ENCODE peak calls at places on chromosomes 4 and X, in seven cellular contexts. One of them, this sample, is unnamed.
A peak's percentile ranks its signal among the peaks of the same experiment; 100 is the strongest.

GRCh38 chrX:63258144-63258543 is 93.0 kb downstream of the SPIN4 start:
- DNase-seq in heart left ventricle: no peak
- DNase-seq in HCT116: no peak
- DNase-seq in neural progenitor cell: no peak
- DNase-seq in H9: no peak
- DNase-seq in AG04450: no peak
- DNase-seq in GM23248: peak; percentile 43
- DNase-seq in this sample: no peak

GRCh38 chr4:6221851-6222760 is 21.8 kb upstream of the JAKMIP1 start:
- DNase-seq in heart left ventricle: no peak
- DNase-seq in HCT116: peak; percentile 29
- DNase-seq in neural progenitor cell: peak; percentile 92
- DNase-seq in H9: peak; percentile 79
- DNase-seq in AG04450: no peak
- DNase-seq in GM23248: peak; percentile 49
- DNase-seq in this sample: peak; percentile 16

GRCh38 chrX:9566150-9566621 is 101.3 kb downstream of the TBL1X start:
- DNase-seq in heart left ventricle: peak; percentile 51
- DNase-seq in HCT116: peak; percentile 32
- DNase-seq in neural progenitor cell: no peak
- DNase-seq in H9: no peak
- DNase-seq in AG04450: peak; percentile 45
- DNase-seq in GM23248: peak; percentile 86
- DNase-seq in this sample: peak; percentile 51

GRCh38 chr4:20254517-20255250 is 3.0 kb downstream of the SLIT2 start:
- DNase-seq in heart left ventricle: peak; percentile 21
- DNase-seq in HCT116: no peak
- DNase-seq in neural progenitor cell: peak; percentile 75
- DNase-seq in H9: peak; percentile 44
- DNase-seq in AG04450: no peak
- DNase-seq in GM23248: peak; percentile 78
- DNase-seq in this sample: no peak

GRCh38 chr4:119049342-119049741 is 86.3 kb upstream of the MYOZ2 start:
- DNase-seq in heart left ventricle: no peak
- DNase-seq in HCT116: no peak
- DNase-seq in neural progenitor cell: no peak
- DNase-seq in H9: no peak
- DNase-seq in AG04450: no peak
- DNase-seq in GM23248: no peak
- DNase-seq in this sample: no peak

GRCh38 chrX:115494133-115494532 is 66.8 kb upstream of the PLS3 start:
- DNase-seq in heart left ventricle: no peak
- DNase-seq in HCT116: no peak
- DNase-seq in neural progenitor cell: peak; percentile 62
- DNase-seq in H9: no peak
- DNase-seq in AG04450: no peak
- DNase-seq in GM23248: no peak
- DNase-seq in this sample: no peak

GRCh38 chr4:152454398-152455011 is 81.4 kb downstream of the FBXW7 start:
- DNase-seq in heart left ventricle: no peak
- DNase-seq in HCT116: no peak
- DNase-seq in neural progenitor cell: no peak
- DNase-seq in H9: no peak
- DNase-seq in AG04450: no peak
- DNase-seq in GM23248: peak; percentile 70
- DNase-seq in this sample: no peak

GRCh38 chr4:8217871-8218270 is 18.8 kb downstream of the SH3TC1 start:
- DNase-seq in heart left ventricle: no peak
- DNase-seq in HCT116: no peak
- DNase-seq in neural progenitor cell: no peak
- DNase-seq in H9: no peak
- DNase-seq in AG04450: no peak
- DNase-seq in GM23248: no peak
- DNase-seq in this sample: no peak

GRCh38 chr4:73721419-73721818 is 18.9 kb upstream of the CXCL8 start:
- DNase-seq in heart left ventricle: no peak
- DNase-seq in HCT116: no peak
- DNase-seq in neural progenitor cell: no peak
- DNase-seq in H9: no peak
- DNase-seq in AG04450: no peak
- DNase-seq in GM23248: peak; percentile 92
- DNase-seq in this sample: no peak

GRCh38 chrX:41300758-41301437 is 33.1 kb upstream of the DDX3X start:
- DNase-seq in heart left ventricle: no peak
- DNase-seq in HCT116: no peak
- DNase-seq in neural progenitor cell: no peak
- DNase-seq in H9: no peak
- DNase-seq in AG04450: no peak
- DNase-seq in GM23248: peak; percentile 53
- DNase-seq in this sample: no peak

GRCh38 chr4:8644966-8645752 is 52.6 kb downstream of the CPZ start:
- DNase-seq in heart left ventricle: peak; percentile 9
- DNase-seq in HCT116: no peak
- DNase-seq in neural progenitor cell: no peak
- DNase-seq in H9: peak; percentile 17
- DNase-seq in AG04450: no peak
- DNase-seq in GM23248: no peak
- DNase-seq in this sample: no peak

GRCh38 chr4:78662661-78663060 is 111.1 kb downstream of the ANXA3 start:
- DNase-seq in heart left ventricle: no peak
- DNase-seq in HCT116: no peak
- DNase-seq in neural progenitor cell: no peak
- DNase-seq in H9: no peak
- DNase-seq in AG04450: no peak
- DNase-seq in GM23248: no peak
- DNase-seq in this sample: no peak

GRCh38 chrX:133440797-133441163 is 25.5 kb upstream of the GPC4 start:
- DNase-seq in heart left ventricle: no peak
- DNase-seq in HCT116: no peak
- DNase-seq in neural progenitor cell: no peak
- DNase-seq in H9: peak; percentile 53
- DNase-seq in AG04450: no peak
- DNase-seq in GM23248: no peak
- DNase-seq in this sample: no peak

GRCh38 chrX:133435544-133436124 is 20.3 kb upstream of the GPC4 start:
- DNase-seq in heart left ventricle: no peak
- DNase-seq in HCT116: no peak
- DNase-seq in neural progenitor cell: peak; percentile 37
- DNase-seq in H9: no peak
- DNase-seq in AG04450: no peak
- DNase-seq in GM23248: no peak
- DNase-seq in this sample: no peak

GRCh38 chrX:133437356-133437755 is 22.1 kb upstream of the GPC4 start:
- DNase-seq in heart left ventricle: no peak
- DNase-seq in HCT116: no peak
- DNase-seq in neural progenitor cell: no peak
- DNase-seq in H9: peak; percentile 39
- DNase-seq in AG04450: no peak
- DNase-seq in GM23248: no peak
- DNase-seq in this sample: no peak

GRCh38 chrX:133440081-133440796 is 24.9 kb upstream of the GPC4 start:
- DNase-seq in heart left ventricle: no peak
- DNase-seq in HCT116: no peak
- DNase-seq in neural progenitor cell: peak; percentile 87
- DNase-seq in H9: peak; percentile 61
- DNase-seq in AG04450: no peak
- DNase-seq in GM23248: no peak
- DNase-seq in this sample: no peak

GRCh38 chrX:133437771-133438170 is 22.5 kb upstream of the GPC4 start:
- DNase-seq in heart left ventricle: no peak
- DNase-seq in HCT116: no peak
- DNase-seq in neural progenitor cell: no peak
- DNase-seq in H9: no peak
- DNase-seq in AG04450: no peak
- DNase-seq in GM23248: no peak
- DNase-seq in this sample: no peak
- H3K27ac ChIP-seq in heart left ventricle: no peak overlapping the region
- H3K27ac ChIP-seq in HCT116: no peak overlapping the region
- H3K27ac ChIP-seq in neural progenitor cell: no peak overlapping the region
- H3K27ac ChIP-seq in H9: peak overlapping the region; percentile 5
- H3K27ac ChIP-seq in AG04450: no peak overlapping the region
- H3K27ac ChIP-seq in GM23248: no peak overlapping the region
- H3K27ac ChIP-seq in this sample: no peak overlapping the region

GRCh38 chrX:12987900-12988594 is 13.1 kb downstream of the TMSB4X start:
- DNase-seq in heart left ventricle: no peak
- DNase-seq in HCT116: no peak
- DNase-seq in neural progenitor cell: no peak
- DNase-seq in H9: no peak
- DNase-seq in AG04450: no peak
- DNase-seq in GM23248: no peak
- DNase-seq in this sample: no peak

GRCh38 chrX:12987340-12987739 is 12.4 kb downstream of the TMSB4X start:
- DNase-seq in heart left ventricle: no peak
- DNase-seq in HCT116: no peak
- DNase-seq in neural progenitor cell: no peak
- DNase-seq in H9: no peak
- DNase-seq in AG04450: no peak
- DNase-seq in GM23248: no peak
- DNase-seq in this sample: no peak

GRCh38 chrX:12989456-12989855 is 14.5 kb downstream of the TMSB4X start:
- DNase-seq in heart left ventricle: no peak
- DNase-seq in HCT116: no peak
- DNase-seq in neural progenitor cell: no peak
- DNase-seq in H9: no peak
- DNase-seq in AG04450: no peak
- DNase-seq in GM23248: no peak
- DNase-seq in this sample: no peak

GRCh38 chrX:12986886-12987285 is 12.0 kb downstream of the TMSB4X start:
- DNase-seq in heart left ventricle: no peak
- DNase-seq in HCT116: no peak
- DNase-seq in neural progenitor cell: no peak
- DNase-seq in H9: no peak
- DNase-seq in AG04450: no peak
- DNase-seq in GM23248: no peak
- DNase-seq in this sample: no peak

DNA sequence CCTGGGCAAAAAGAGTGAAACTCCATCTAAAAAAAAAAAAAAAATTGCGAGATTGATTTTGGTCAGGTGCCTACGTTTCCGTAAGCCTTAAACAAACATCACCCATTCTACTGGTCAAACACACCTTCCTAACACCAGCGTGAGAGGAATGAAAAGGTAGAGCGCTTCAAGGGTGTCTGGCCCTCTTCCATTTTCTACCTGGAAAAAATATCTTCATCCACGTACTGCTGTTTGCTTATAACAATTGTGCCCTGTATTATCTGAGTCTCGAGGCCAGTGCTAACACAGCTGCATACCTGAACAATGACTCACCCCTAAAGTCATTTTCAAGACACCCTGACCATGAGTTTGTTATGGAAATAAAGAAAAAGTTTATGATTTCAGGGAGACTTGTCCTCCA is 13.9 kb downstream of the TMSB4X start:
- DNase-seq in heart left ventricle: no peak
- DNase-seq in HCT116: peak; percentile 60
- DNase-seq in neural progenitor cell: no peak
- DNase-seq in H9: no peak
- DNase-seq in AG04450: no peak
- DNase-seq in GM23248: peak; percentile 67
- DNase-seq in this sample: no peak
- H3K27ac ChIP-seq in heart left ventricle: no peak overlapping the region
- H3K27ac ChIP-seq in HCT116: peak overlapping the region; percentile 19
- H3K27ac ChIP-seq in neural progenitor cell: no peak overlapping the region
- H3K27ac ChIP-seq in H9: no peak overlapping the region
- H3K27ac ChIP-seq in AG04450: no peak overlapping the region
- H3K27ac ChIP-seq in GM23248: no peak overlapping the region
- H3K27ac ChIP-seq in this sample: peak overlapping the region; percentile 61

GRCh38 chrX:39855748-39856129 is 242.0 kb downstream of the BCOR start:
- DNase-seq in heart left ventricle: no peak
- DNase-seq in HCT116: peak; percentile 19
- DNase-seq in neural progenitor cell: no peak
- DNase-seq in H9: peak; percentile 76
- DNase-seq in AG04450: no peak
- DNase-seq in GM23248: peak; percentile 62
- DNase-seq in this sample: peak; percentile 62
- H3K27ac ChIP-seq in heart left ventricle: no peak overlapping the region
- H3K27ac ChIP-seq in HCT116: no peak overlapping the region
- H3K27ac ChIP-seq in neural progenitor cell: no peak overlapping the region
- H3K27ac ChIP-seq in H9: no peak overlapping the region
- H3K27ac ChIP-seq in AG04450: no peak overlapping the region
- H3K27ac ChIP-seq in GM23248: no peak overlapping the region
- H3K27ac ChIP-seq in this sample: peak overlapping the region; percentile 52

GRCh38 chr4:47519239-47519883 is 34.3 kb downstream of the ATP10D start:
- DNase-seq in heart left ventricle: no peak
- DNase-seq in HCT116: no peak
- DNase-seq in neural progenitor cell: no peak
- DNase-seq in H9: no peak
- DNase-seq in AG04450: no peak
- DNase-seq in GM23248: no peak
- DNase-seq in this sample: no peak
- H3K27ac ChIP-seq in heart left ventricle: no peak overlapping the region
- H3K27ac ChIP-seq in HCT116: no peak overlapping the region
- H3K27ac ChIP-seq in neural progenitor cell: no peak overlapping the region
- H3K27ac ChIP-seq in H9: no peak overlapping the region
- H3K27ac ChIP-seq in AG04450: no peak overlapping the region
- H3K27ac ChIP-seq in GM23248: no peak overlapping the region
- H3K27ac ChIP-seq in this sample: no peak overlapping the region

GRCh38 chr4:188110036-188110435 is 633 bp upstream of the TRIML2 start:
- DNase-seq in heart left ventricle: no peak
- DNase-seq in HCT116: no peak
- DNase-seq in neural progenitor cell: no peak
- DNase-seq in H9: no peak
- DNase-seq in AG04450: no peak
- DNase-seq in GM23248: no peak
- DNase-seq in this sample: no peak

GRCh38 chr4:188107931-188108843 is 1.2 kb downstream of the TRIML2 start:
- DNase-seq in heart left ventricle: no peak
- DNase-seq in HCT116: peak; percentile 51
- DNase-seq in neural progenitor cell: peak; percentile 19
- DNase-seq in H9: peak; percentile 64
- DNase-seq in AG04450: no peak
- DNase-seq in GM23248: peak; percentile 1
- DNase-seq in this sample: no peak

GRCh38 chr4:188109157-188109755 is at the start of gene TRIML2:
- DNase-seq in heart left ventricle: no peak
- DNase-seq in HCT116: peak; percentile 57
- DNase-seq in neural progenitor cell: no peak
- DNase-seq in H9: peak; percentile 39
- DNase-seq in AG04450: no peak
- DNase-seq in GM23248: no peak
- DNase-seq in this sample: no peak

GRCh38 chr4:188113156-188113555 is 3.8 kb upstream of the TRIML2 start:
- DNase-seq in heart left ventricle: no peak
- DNase-seq in HCT116: no peak
- DNase-seq in neural progenitor cell: no peak
- DNase-seq in H9: no peak
- DNase-seq in AG04450: no peak
- DNase-seq in GM23248: no peak
- DNase-seq in this sample: no peak

GRCh38 chr4:188110741-188111458 is 1.5 kb upstream of the TRIML2 start:
- DNase-seq in heart left ventricle: no peak
- DNase-seq in HCT116: no peak
- DNase-seq in neural progenitor cell: no peak
- DNase-seq in H9: no peak
- DNase-seq in AG04450: no peak
- DNase-seq in GM23248: no peak
- DNase-seq in this sample: no peak
- H3K27ac ChIP-seq in heart left ventricle: no peak overlapping the region
- H3K27ac ChIP-seq in HCT116: peak overlapping the region; percentile 75
- H3K27ac ChIP-seq in neural progenitor cell: no peak overlapping the region
- H3K27ac ChIP-seq in H9: no peak overlapping the region
- H3K27ac ChIP-seq in AG04450: no peak overlapping the region
- H3K27ac ChIP-seq in GM23248: no peak overlapping the region
- H3K27ac ChIP-seq in this sample: no peak overlapping the region

GRCh38 chr4:41526628-41527027 is 11.3 kb upstream of the LIMCH1 start:
- DNase-seq in heart left ventricle: no peak
- DNase-seq in HCT116: no peak
- DNase-seq in neural progenitor cell: no peak
- DNase-seq in H9: no peak
- DNase-seq in AG04450: no peak
- DNase-seq in GM23248: no peak
- DNase-seq in this sample: no peak
- H3K27ac ChIP-seq in heart left ventricle: no peak overlapping the region
- H3K27ac ChIP-seq in HCT116: no peak overlapping the region
- H3K27ac ChIP-seq in neural progenitor cell: no peak overlapping the region
- H3K27ac ChIP-seq in H9: no peak overlapping the region
- H3K27ac ChIP-seq in AG04450: no peak overlapping the region
- H3K27ac ChIP-seq in GM23248: no peak overlapping the region
- H3K27ac ChIP-seq in this sample: no peak overlapping the region